ENCODE peak calls at places on chromosomes 2 and 18, in five cellular contexts. One of them, this sample, is unnamed.

GRCh38 chr2:86224645-86225355 is 25.5 kb downstream of the MRPL35 start:
- DNase-seq in testis: no peak
- DNase-seq in uterus: no peak
- DNase-seq in H54: no peak
- DNase-seq in ovary: no peak
- DNase-seq in this sample: no peak

GRCh38 chr2:164840930-164841718 is 499 bp downstream of the COBLL1 start:
- DNase-seq in testis: peak; percentile 71
- DNase-seq in uterus: peak; percentile 54
- DNase-seq in H54: peak; percentile 58
- DNase-seq in ovary: peak; percentile 75
- DNase-seq in this sample: peak; percentile 87

GRCh38 chr18:38759457-38759856 is 1193.9 kb upstream of the CELF4 start:
- DNase-seq in testis: no peak
- DNase-seq in uterus: no peak
- DNase-seq in H54: no peak
- DNase-seq in ovary: no peak
- DNase-seq in this sample: no peak

GRCh38 chr2:58560531-58560930 is 319.4 kb upstream of the FANCL start:
- DNase-seq in testis: no peak
- DNase-seq in uterus: no peak
- DNase-seq in H54: no peak
- DNase-seq in ovary: no peak
- DNase-seq in this sample: no peak

GRCh38 chr18:76275913-76276312 is 219.1 kb downstream of the ZNF516 start:
- DNase-seq in testis: no peak
- DNase-seq in uterus: no peak
- DNase-seq in H54: no peak
- DNase-seq in ovary: no peak
- DNase-seq in this sample: no peak

GRCh38 chr2:241810304-241811208 is 1.6 kb downstream of the NEU4 start:
- DNase-seq in testis: no peak
- DNase-seq in uterus: no peak
- DNase-seq in H54: no peak
- DNase-seq in ovary: peak; percentile 16
- DNase-seq in this sample: peak; percentile 84

GRCh38 chr2:54570925-54571694 is 115.0 kb downstream of the SPTBN1 start:
- DNase-seq in testis: peak; percentile 37
- DNase-seq in uterus: peak; percentile 66
- DNase-seq in H54: peak; percentile 56
- DNase-seq in ovary: peak; percentile 42
- DNase-seq in this sample: peak; percentile 45

GRCh38 chr2:8456149-8457091 is 225.4 kb upstream of the ID2 start:
- DNase-seq in testis: no peak
- DNase-seq in uterus: no peak
- DNase-seq in H54: no peak
- DNase-seq in ovary: no peak
- DNase-seq in this sample: no peak

GRCh38 chr2:59899692-59900091 is 653.8 kb downstream of the BCL11A start:
- DNase-seq in testis: no peak
- DNase-seq in uterus: no peak
- DNase-seq in H54: no peak
- DNase-seq in ovary: no peak
- DNase-seq in this sample: peak; percentile 68

GRCh38 chr2:235244497-235245215 is 249.2 kb upstream of the AGAP1 start:
- DNase-seq in testis: no peak
- DNase-seq in uterus: no peak
- DNase-seq in H54: no peak
- DNase-seq in ovary: no peak
- DNase-seq in this sample: no peak

GRCh38 chr2:105403785-105404698 is 5.2 kb upstream of the FHL2 start:
- DNase-seq in testis: peak; percentile 10
- DNase-seq in uterus: peak; percentile 73
- DNase-seq in H54: peak; percentile 82
- DNase-seq in ovary: peak; percentile 62
- DNase-seq in this sample: no peak

GRCh38 chr18:11078491-11078890 is 70.9 kb downstream of the PIEZO2 start:
- DNase-seq in testis: no peak
- DNase-seq in uterus: no peak
- DNase-seq in H54: no peak
- DNase-seq in ovary: no peak
- DNase-seq in this sample: no peak

GRCh38 chr2:51813245-51813644 is 781.3 kb upstream of the NRXN1 start:
- DNase-seq in testis: no peak
- DNase-seq in uterus: no peak
- DNase-seq in H54: no peak
- DNase-seq in ovary: no peak
- DNase-seq in this sample: no peak

GRCh38 chr2:81481994-81482368 is 1177.4 kb upstream of the LRRTM1 start:
- DNase-seq in testis: no peak
- DNase-seq in uterus: no peak
- DNase-seq in H54: peak; percentile 33
- DNase-seq in ovary: no peak
- DNase-seq in this sample: no peak

GRCh38 chr2:182506606-182507005 is 79.8 kb upstream of the PDE1A start:
- DNase-seq in testis: no peak
- DNase-seq in uterus: no peak
- DNase-seq in H54: no peak
- DNase-seq in ovary: no peak
- DNase-seq in this sample: no peak

GRCh38 chr2:241609859-241610793 is 26.8 kb downstream of the THAP4 start:
- DNase-seq in testis: peak; percentile 85
- DNase-seq in uterus: peak; percentile 79
- DNase-seq in H54: peak; percentile 62
- DNase-seq in ovary: peak; percentile 80
- DNase-seq in this sample: peak; percentile 93

GRCh38 chr18:54806526-54806925 is 21.8 kb upstream of the RAB27B start:
- DNase-seq in testis: no peak
- DNase-seq in uterus: no peak
- DNase-seq in H54: no peak
- DNase-seq in ovary: no peak
- DNase-seq in this sample: no peak

GRCh38 chr2:215028231-215028630 is 110.2 kb downstream of the ABCA12 start:
- DNase-seq in testis: no peak
- DNase-seq in uterus: no peak
- DNase-seq in H54: peak; percentile 12
- DNase-seq in ovary: no peak
- DNase-seq in this sample: no peak

GRCh38 chr2:113762377-113763118 is 6.1 kb upstream of the SLC35F5 start:
- DNase-seq in testis: no peak
- DNase-seq in uterus: no peak
- DNase-seq in H54: no peak
- DNase-seq in ovary: no peak
- DNase-seq in this sample: no peak

GRCh38 chr2:237427807-237428506 is 14.0 kb upstream of the COL6A3 start:
- DNase-seq in testis: no peak
- DNase-seq in uterus: no peak
- DNase-seq in H54: no peak
- DNase-seq in ovary: no peak
- DNase-seq in this sample: no peak

GRCh38 chr2:47664817-47665216 is 118.1 kb upstream of the MSH6 start:
- DNase-seq in testis: no peak
- DNase-seq in uterus: no peak
- DNase-seq in H54: no peak
- DNase-seq in ovary: no peak
- DNase-seq in this sample: peak; percentile 30

GRCh38 chr18:58205087-58205779 is 161.2 kb downstream of the NEDD4L start:
- DNase-seq in testis: no peak
- DNase-seq in uterus: peak; percentile 57
- DNase-seq in H54: no peak
- DNase-seq in ovary: peak; percentile 47
- DNase-seq in this sample: no peak

GRCh38 chr2:46267616-46268015 is 29.6 kb upstream of the EPAS1 start:
- DNase-seq in testis: no peak
- DNase-seq in uterus: no peak
- DNase-seq in H54: no peak
- DNase-seq in ovary: no peak
- DNase-seq in this sample: no peak

GRCh38 chr18:9433616-9434239 is 41.6 kb upstream of the RALBP1 start:
- DNase-seq in testis: no peak
- DNase-seq in uterus: no peak
- DNase-seq in H54: no peak
- DNase-seq in ovary: no peak
- DNase-seq in this sample: no peak

GRCh38 chr18:49360582-49360981 is 99.9 kb downstream of the DYM start:
- DNase-seq in testis: no peak
- DNase-seq in uterus: no peak
- DNase-seq in H54: no peak
- DNase-seq in ovary: no peak
- DNase-seq in this sample: no peak

DNA sequence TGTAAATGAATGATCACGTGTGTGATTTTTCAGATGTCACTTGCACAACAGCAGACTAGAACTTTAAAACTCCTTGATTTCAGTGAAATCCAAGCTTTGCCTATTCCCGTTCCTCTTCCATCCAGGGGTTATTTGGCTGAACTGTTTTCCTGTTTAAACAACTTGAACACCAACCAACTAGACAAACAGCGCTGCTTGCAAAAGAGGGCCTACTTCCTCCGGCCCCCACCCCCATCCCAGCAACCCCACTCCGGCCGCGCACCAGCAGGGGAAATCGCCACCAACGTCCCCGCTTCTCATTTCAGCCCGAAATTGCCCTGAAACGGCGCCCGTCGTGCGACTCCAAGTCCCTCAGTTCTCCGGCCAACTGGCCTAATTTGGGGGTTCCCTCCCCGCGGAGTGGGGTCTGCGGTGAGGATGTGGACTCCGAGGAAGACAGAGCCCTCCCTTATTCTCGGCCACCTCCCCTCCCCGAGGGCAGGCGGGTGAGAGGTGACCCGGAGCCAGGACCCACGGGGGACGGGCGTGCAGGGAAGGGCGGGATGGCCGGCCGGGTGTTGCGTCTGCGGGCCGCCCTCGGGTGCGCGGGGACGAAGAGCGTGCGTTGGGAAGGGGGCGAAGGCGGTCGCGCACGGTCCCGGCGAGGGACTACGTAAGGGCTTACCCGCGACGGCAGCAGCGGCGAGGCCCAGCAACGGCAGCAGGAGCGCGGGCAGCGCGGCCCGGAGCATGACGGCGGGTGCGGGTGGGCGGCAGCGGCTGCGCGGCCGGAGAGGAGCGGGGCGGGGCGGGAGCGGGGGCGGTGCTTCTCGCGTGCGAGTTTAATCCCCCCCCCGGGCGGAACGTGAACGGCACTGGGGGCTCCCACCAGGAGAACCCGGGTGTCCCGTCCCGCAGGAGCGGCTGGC is at the start of gene CD302:
- DNase-seq in testis: peak; percentile 81
- DNase-seq in uterus: peak; percentile 64
- DNase-seq in H54: peak; percentile 60
- DNase-seq in ovary: peak; percentile 78
- DNase-seq in this sample: peak; percentile 78
- TF ChIP-seq POLR2A in testis: no peak
- TF ChIP-seq POLR2A in uterus: peak; percentile 41
- TF ChIP-seq POLR2A in H54: peak; percentile 73
- TF ChIP-seq POLR2A in ovary: peak; percentile 15
- TF ChIP-seq POLR2A in this sample: peak; percentile 60

GRCh38 chr2:118973542-118973951 is 31.6 kb downstream of the MARCO start:
- DNase-seq in testis: no peak
- DNase-seq in uterus: no peak
- DNase-seq in H54: no peak
- DNase-seq in ovary: no peak
- DNase-seq in this sample: no peak
- TF ChIP-seq POLR2A in testis: no peak
- TF ChIP-seq POLR2A in uterus: no peak
- TF ChIP-seq POLR2A in H54: no peak
- TF ChIP-seq POLR2A in ovary: no peak
- TF ChIP-seq POLR2A in this sample: no peak

GRCh38 chr2:68879296-68879695 is 8.1 kb upstream of the BMP10 start:
- DNase-seq in testis: no peak
- DNase-seq in uterus: no peak
- DNase-seq in H54: no peak
- DNase-seq in ovary: no peak
- DNase-seq in this sample: no peak
- TF ChIP-seq POLR2A in testis: no peak
- TF ChIP-seq POLR2A in uterus: no peak
- TF ChIP-seq POLR2A in H54: no peak
- TF ChIP-seq POLR2A in ovary: no peak
- TF ChIP-seq POLR2A in this sample: no peak

GRCh38 chr2:37637122-37637875 is 34.1 kb downstream of the CDC42EP3 start:
- DNase-seq in testis: no peak
- DNase-seq in uterus: peak; percentile 59
- DNase-seq in H54: no peak
- DNase-seq in ovary: no peak
- DNase-seq in this sample: no peak

GRCh38 chr2:37637985-37638384 is 33.5 kb downstream of the CDC42EP3 start:
- DNase-seq in testis: no peak
- DNase-seq in uterus: peak; percentile 45
- DNase-seq in H54: no peak
- DNase-seq in ovary: no peak
- DNase-seq in this sample: no peak

GRCh38 chr2:37635359-37636208 is 35.9 kb downstream of the CDC42EP3 start:
- DNase-seq in testis: no peak
- DNase-seq in uterus: peak; percentile 49
- DNase-seq in H54: no peak
- DNase-seq in ovary: no peak
- DNase-seq in this sample: no peak

GRCh38 chr2:37634914-37635358 is 36.5 kb downstream of the CDC42EP3 start:
- DNase-seq in testis: no peak
- DNase-seq in uterus: no peak
- DNase-seq in H54: no peak
- DNase-seq in ovary: no peak
- DNase-seq in this sample: no peak

GRCh38 chr2:37636209-37637077 is 35.0 kb downstream of the CDC42EP3 start:
- DNase-seq in testis: no peak
- DNase-seq in uterus: no peak
- DNase-seq in H54: no peak
- DNase-seq in ovary: no peak
- DNase-seq in this sample: no peak
- TF ChIP-seq POLR2A in testis: no peak
- TF ChIP-seq POLR2A in uterus: no peak
- TF ChIP-seq POLR2A in H54: no peak
- TF ChIP-seq POLR2A in ovary: no peak
- TF ChIP-seq POLR2A in this sample: no peak

GRCh38 chr18:47929681-47930085 is 776 bp downstream of the SMAD2 start:
- DNase-seq in testis: no peak
- DNase-seq in uterus: no peak
- DNase-seq in H54: no peak
- DNase-seq in ovary: no peak
- DNase-seq in this sample: no peak
- TF ChIP-seq POLR2A in testis: no peak
- TF ChIP-seq POLR2A in uterus: no peak
- TF ChIP-seq POLR2A in H54: no peak
- TF ChIP-seq POLR2A in ovary: no peak
- TF ChIP-seq POLR2A in this sample: no peak

GRCh38 chr2:44981714-44982108 is 27.5 kb downstream of the SIX2 start:
- DNase-seq in testis: peak; percentile 89
- DNase-seq in uterus: peak; percentile 69
- DNase-seq in H54: peak; percentile 50
- DNase-seq in ovary: peak; percentile 75
- DNase-seq in this sample: peak; percentile 76
- TF ChIP-seq POLR2A in testis: no peak
- TF ChIP-seq POLR2A in uterus: no peak
- TF ChIP-seq POLR2A in H54: no peak
- TF ChIP-seq POLR2A in ovary: no peak
- TF ChIP-seq POLR2A in this sample: no peak

GRCh38 chr2:218262631-218263586 is 2.1 kb downstream of the GPBAR1 start:
- DNase-seq in testis: no peak
- DNase-seq in uterus: no peak
- DNase-seq in H54: no peak
- DNase-seq in ovary: no peak
- DNase-seq in this sample: no peak
- TF ChIP-seq POLR2A in testis: no peak
- TF ChIP-seq POLR2A in uterus: no peak
- TF ChIP-seq POLR2A in H54: no peak
- TF ChIP-seq POLR2A in ovary: no peak
- TF ChIP-seq POLR2A in this sample: no peak